ENCODE peak calls at places on chromosome 11, in ten cellular contexts. Q is keratinocyte, W is uterus, C is heart left ventricle, V is bronchial epithelial cell, N is HFFc6, X is left ventricle myocardium inferior, E is adrenal gland, Z is PC-3, K is GM12865. J is an unnamed sample.

GRCh38 chr11:44028816-44029506 is 18.8 kb upstream of the ACCSL start:
- DNase-seq in Q (no peak), W (no peak), C (no peak), V (no peak), N (no peak), X (no peak), E (peak), Z (no peak), K (no peak), J (no peak)

GRCh38 chr11:75534291-75535038 is 8.7 kb upstream of the GDPD5 start:
- DNase-seq in Q (no peak), W (no peak), C (no peak), V (peak), N (no peak), X (no peak), E (no peak), Z (peak), K (no peak), J (no peak)

GRCh38 chr11:118641463-118642019 is 34.1 kb downstream of the PHLDB1 start:
- DNase-seq in Q (no peak), W (no peak), C (no peak), V (peak), N (no peak), X (no peak), E (peak), Z (peak), K (peak), J (peak)

GRCh38 chr11:59425131-59425530 is 1.1 kb downstream of the OR5A2 start:
- DNase-seq in Q (no peak), W (no peak), C (no peak), V (no peak), N (no peak), X (no peak), E (no peak), Z (no peak), K (no peak), J (no peak)

GRCh38 chr11:12664410-12664809 is 9.8 kb upstream of the TEAD1 start:
- DNase-seq in Q (no peak), W (no peak), C (no peak), V (no peak), N (no peak), X (no peak), E (no peak), Z (no peak), K (no peak), J (no peak)

GRCh38 chr11:7651140-7651551 is 22.2 kb downstream of the CYB5R2 start:
- DNase-seq in Q (no peak), W (no peak), C (no peak), V (no peak), N (peak), X (no peak), E (no peak), Z (peak), K (no peak), J (no peak)

GRCh38 chr11:85307381-85307780 is 319.8 kb downstream of the DLG2 start:
- DNase-seq in Q (no peak), W (no peak), C (no peak), V (no peak), N (no peak), X (no peak), E (no peak), Z (peak), K (no peak), J (no peak)

GRCh38 chr11:96307748-96308133 is 35.3 kb downstream of the MAML2 start:
- DNase-seq in Q (peak), W (no peak), C (no peak), V (peak), N (peak), X (no peak), E (no peak), Z (peak), K (no peak), J (peak)

GRCh38 chr11:4479676-4480075 is 2.8 kb upstream of the OR52K1 start:
- DNase-seq in Q (no peak), W (no peak), C (no peak), V (peak), N (no peak), X (no peak), E (no peak), Z (peak), K (no peak), J (no peak)

GRCh38 chr11:504053-504993 is 2.7 kb downstream of the RNH1 start:
- DNase-seq in Q (no peak), W (peak), C (no peak), V (peak), N (no peak), X (peak), E (no peak), Z (no peak), K (peak), J (peak)

GRCh38 chr11:24623121-24623520 is 126.3 kb downstream of the LUZP2 start:
- DNase-seq in Q (no peak), W (no peak), C (no peak), V (no peak), N (no peak), X (no peak), E (no peak), Z (no peak), K (no peak), J (no peak)

GRCh38 chr11:67275606-67276409 is 9.5 kb downstream of the GRK2 start:
- DNase-seq in Q (no peak), W (no peak), C (no peak), V (no peak), N (no peak), X (no peak), E (no peak), Z (no peak), K (no peak), J (no peak)

GRCh38 chr11:118263109-118263508 is 988 bp downstream of the MPZL2 start:
- DNase-seq in Q (no peak), W (no peak), C (no peak), V (peak), N (no peak), X (no peak), E (no peak), Z (no peak), K (no peak), J (no peak)

GRCh38 chr11:86548278-86548917 is 124.0 kb downstream of the ME3 start:
- DNase-seq in Q (no peak), W (no peak), C (no peak), V (peak), N (peak), X (no peak), E (peak), Z (no peak), K (no peak), J (no peak)

GRCh38 chr11:48104562-48104924 is 112.1 kb upstream of the OR4B1 start:
- DNase-seq in Q (no peak), W (no peak), C (no peak), V (no peak), N (no peak), X (no peak), E (no peak), Z (no peak), K (no peak), J (no peak)

GRCh38 chr11:47394322-47395224 is 13.8 kb upstream of the SLC39A13 start:
- DNase-seq in Q (no peak), W (no peak), C (peak), V (no peak), N (no peak), X (peak), E (peak), Z (no peak), K (peak), J (no peak)

GRCh38 chr11:134818531-134818930 is 406.5 kb upstream of the B3GAT1 start:
- DNase-seq in Q (peak), W (no peak), C (no peak), V (peak), N (no peak), X (no peak), E (no peak), Z (peak), K (no peak), J (peak)

GRCh38 chr11:134821422-134821821 is 409.4 kb upstream of the B3GAT1 start:
- DNase-seq in Q (no peak), W (no peak), C (no peak), V (no peak), N (no peak), X (no peak), E (no peak), Z (no peak), K (no peak), J (no peak)

GRCh38 chr11:134822930-134823329 is 410.9 kb upstream of the B3GAT1 start:
- DNase-seq in Q (no peak), W (no peak), C (no peak), V (no peak), N (no peak), X (no peak), E (no peak), Z (no peak), K (no peak), J (no peak)

GRCh38 chr11:134815404-134815803 is 403.4 kb upstream of the B3GAT1 start:
- DNase-seq in Q (no peak), W (no peak), C (no peak), V (peak), N (no peak), X (no peak), E (no peak), Z (peak), K (no peak), J (no peak)

DNA sequence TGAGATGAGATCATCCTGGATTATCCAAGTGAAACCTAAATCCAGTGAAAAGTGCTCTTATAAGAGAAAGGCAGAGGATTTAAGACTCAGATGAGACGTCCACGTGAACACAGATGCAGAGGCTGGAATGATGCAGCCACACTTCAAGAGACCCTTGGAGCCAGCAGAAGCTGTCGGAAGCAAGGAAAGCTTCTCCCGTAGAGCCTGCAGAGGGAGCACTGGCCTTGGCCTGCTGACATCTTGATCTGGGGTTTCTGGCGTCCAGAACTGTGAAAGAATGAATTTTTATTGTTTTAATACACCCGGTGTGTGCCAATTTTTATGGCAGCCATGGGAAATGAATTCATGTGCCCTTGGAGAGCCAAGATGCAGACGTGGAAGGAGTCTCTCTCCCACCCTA is 407.0 kb upstream of the B3GAT1 start:
- DNase-seq in Q (no peak), W (no peak), C (no peak), V (no peak), N (no peak), X (no peak), E (no peak), Z (no peak), K (no peak), J (no peak)
- TF ChIP-seq CTCF in Q (no peak), W (no peak), C (no peak), V (no peak), N (no peak), X (peak), E (no peak), Z (peak), K (peak), J (peak)

GRCh38 chr11:19711911-19712280 is 741 bp upstream of the NAV2 start:
- DNase-seq in Q (no peak), W (peak), C (no peak), V (peak), N (no peak), X (no peak), E (no peak), Z (no peak), K (peak), J (no peak)
- TF ChIP-seq CTCF in Q (no peak), W (no peak), C (no peak), V (no peak), N (no peak), X (no peak), E (no peak), Z (no peak), K (no peak), J (no peak)

DNA sequence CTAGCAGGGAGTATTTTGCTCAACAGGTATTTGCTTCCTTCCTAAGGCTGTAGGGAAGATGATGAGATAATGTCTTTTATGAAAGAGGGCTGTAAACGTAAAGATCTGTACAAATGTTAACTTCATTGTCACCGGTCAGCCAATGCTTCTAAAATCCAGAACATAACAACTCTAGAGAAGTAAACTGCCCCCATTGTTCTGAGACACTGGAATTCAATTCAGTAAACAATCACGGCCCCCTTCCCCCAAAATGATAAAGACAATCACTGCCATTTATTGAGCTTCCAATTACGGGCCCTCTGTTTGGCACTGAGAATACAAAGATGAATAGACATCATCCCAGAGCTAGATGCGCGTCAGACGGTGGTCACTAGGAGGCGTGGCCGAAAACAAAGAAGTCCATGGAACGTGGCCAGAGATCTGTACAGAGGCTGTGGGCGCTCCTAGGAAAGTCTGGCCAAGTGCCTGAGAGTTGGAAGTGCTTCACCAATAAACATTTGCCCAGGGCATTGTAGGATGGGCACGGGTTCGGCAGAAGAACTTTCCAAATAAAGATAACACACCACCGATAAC is 576 bp downstream of the TMEM258 start:
- DNase-seq in Q (no peak), W (peak), C (peak), V (peak), N (peak), X (peak), E (peak), Z (peak), K (peak), J (peak)
- TF ChIP-seq CTCF in Q (no peak), W (no peak), C (no peak), V (no peak), N (peak), X (no peak), E (no peak), Z (no peak), K (no peak), J (peak)

GRCh38 chr11:2890466-2891241 is 5.1 kb upstream of the CDKN1C start:
- DNase-seq in Q (no peak), W (peak), C (peak), V (no peak), N (no peak), X (peak), E (peak), Z (peak), K (no peak), J (peak)

GRCh38 chr11:2892215-2893020 is 6.8 kb upstream of the CDKN1C start:
- DNase-seq in Q (no peak), W (peak), C (peak), V (no peak), N (peak), X (peak), E (no peak), Z (peak), K (peak), J (peak)

GRCh38 chr11:2889399-2890273 is 4.1 kb upstream of the CDKN1C start:
- DNase-seq in Q (no peak), W (no peak), C (no peak), V (no peak), N (no peak), X (no peak), E (no peak), Z (no peak), K (no peak), J (no peak)

GRCh38 chr11:2891901-2892214 is 6.3 kb upstream of the CDKN1C start:
- DNase-seq in Q (no peak), W (peak), C (peak), V (no peak), N (no peak), X (peak), E (no peak), Z (no peak), K (no peak), J (peak)

DNA sequence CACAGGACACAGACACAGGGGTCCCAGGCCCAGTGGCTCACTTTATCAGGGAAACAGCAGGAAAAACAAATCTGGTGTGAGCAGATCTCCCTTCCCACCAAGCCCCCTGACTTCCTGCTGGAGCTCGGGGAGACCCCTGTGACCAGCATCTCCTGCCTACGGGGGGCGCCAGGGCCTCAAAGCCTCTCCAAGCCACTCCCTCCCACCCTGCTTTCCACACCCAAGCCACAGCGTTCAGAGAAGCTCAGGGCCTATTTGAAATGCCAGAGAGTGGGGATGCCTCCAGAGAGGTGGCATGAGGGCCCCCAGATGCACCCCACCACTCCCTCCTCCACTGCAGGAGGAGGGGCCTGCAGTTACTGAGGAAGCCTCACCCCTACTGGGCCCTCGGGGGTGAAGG is 5.7 kb upstream of the CDKN1C start:
- DNase-seq in Q (no peak), W (no peak), C (no peak), V (no peak), N (no peak), X (no peak), E (no peak), Z (no peak), K (no peak), J (no peak)
- TF ChIP-seq CTCF in Q (no peak), W (no peak), C (no peak), V (no peak), N (no peak), X (no peak), E (no peak), Z (peak), K (no peak), J (no peak)

DNA sequence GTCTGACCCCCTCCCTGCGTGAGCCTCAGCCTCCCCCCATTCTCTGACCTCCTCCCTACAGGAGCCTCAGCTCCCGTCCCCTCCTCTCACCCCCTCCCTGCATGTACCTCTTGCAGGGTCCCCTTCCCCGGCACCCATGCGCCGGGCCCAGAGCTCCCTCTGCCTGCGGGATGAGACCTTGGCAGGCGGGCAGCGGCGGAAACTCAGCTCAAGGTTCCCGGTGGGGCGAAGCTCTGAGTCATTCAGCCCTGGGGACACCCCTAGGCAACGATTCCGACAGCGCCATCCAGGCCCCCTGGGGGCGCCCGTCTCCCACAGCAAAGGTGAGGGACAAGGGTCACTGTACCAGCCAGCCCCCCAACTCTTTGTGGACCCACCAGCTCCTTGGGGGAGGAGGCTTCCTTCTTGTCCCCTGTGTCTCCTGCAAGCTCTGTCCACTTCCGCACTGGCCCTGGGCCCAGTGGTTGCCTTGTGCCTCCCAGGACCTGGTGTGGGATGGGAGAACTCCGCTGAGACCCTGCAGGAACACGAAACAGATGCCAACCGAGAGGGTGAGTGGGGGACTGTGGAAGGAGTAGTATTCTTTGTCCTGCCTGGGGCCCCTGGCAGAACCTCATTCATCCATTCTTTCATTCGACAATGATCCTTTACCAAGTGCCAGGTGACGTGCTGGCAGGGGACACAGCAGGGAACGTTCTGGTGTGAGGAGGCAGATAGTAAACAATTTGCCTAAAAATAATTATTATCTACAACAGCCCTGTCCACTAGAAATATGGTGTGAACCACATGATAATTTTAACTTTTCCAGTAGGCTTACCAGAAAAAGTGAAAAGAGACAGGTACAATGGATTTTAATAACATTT is 3.7 kb upstream of the RPS6KA4 start:
- DNase-seq in Q (no peak), W (peak), C (peak), V (peak), N (peak), X (peak), E (peak), Z (peak), K (peak), J (peak)
- TF ChIP-seq CTCF in Q (no peak), W (peak), C (peak), V (peak), N (peak), X (peak), E (peak), Z (peak), K (peak), J (peak)

DNA sequence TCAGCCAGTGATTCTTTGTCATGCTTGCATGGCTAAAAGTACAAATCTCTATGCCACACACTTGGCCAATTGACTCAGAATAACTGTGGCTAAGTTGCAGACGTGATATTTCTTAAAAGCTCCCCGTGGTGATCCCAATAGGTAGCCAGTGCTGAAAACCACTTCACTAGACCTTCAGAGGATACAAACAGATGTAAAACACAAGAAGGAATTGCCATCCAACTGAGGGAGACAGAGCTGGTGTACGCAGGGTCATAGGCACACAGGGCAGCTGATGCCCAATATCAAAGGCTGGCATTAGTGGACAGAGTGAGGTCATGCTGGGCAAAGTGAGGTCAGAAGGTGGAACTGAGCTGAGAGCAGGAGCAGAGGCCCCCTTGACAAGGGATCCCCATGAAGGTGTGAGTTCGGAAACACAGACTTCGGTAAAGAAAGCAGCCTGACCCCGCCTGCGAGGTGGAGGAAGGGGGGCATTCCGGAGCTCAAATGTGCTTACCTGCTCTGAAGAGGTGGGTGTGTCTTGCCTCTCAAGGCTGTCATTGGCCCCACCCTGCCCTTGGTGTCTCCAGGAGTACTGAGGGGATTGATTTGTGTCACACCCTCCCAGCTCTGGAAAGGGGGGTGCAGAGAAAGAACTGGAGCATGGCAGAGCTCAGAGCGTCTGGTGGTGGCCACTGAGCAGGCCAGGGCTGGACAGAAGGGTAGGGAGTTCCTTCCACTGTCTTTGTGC is 344.9 kb upstream of the B3GAT1 start:
- DNase-seq in Q (no peak), W (no peak), C (no peak), V (no peak), N (no peak), X (no peak), E (no peak), Z (no peak), K (no peak), J (no peak)
- TF ChIP-seq CTCF in Q (no peak), W (no peak), C (no peak), V (no peak), N (no peak), X (no peak), E (no peak), Z (no peak), K (no peak), J (no peak)

DNA sequence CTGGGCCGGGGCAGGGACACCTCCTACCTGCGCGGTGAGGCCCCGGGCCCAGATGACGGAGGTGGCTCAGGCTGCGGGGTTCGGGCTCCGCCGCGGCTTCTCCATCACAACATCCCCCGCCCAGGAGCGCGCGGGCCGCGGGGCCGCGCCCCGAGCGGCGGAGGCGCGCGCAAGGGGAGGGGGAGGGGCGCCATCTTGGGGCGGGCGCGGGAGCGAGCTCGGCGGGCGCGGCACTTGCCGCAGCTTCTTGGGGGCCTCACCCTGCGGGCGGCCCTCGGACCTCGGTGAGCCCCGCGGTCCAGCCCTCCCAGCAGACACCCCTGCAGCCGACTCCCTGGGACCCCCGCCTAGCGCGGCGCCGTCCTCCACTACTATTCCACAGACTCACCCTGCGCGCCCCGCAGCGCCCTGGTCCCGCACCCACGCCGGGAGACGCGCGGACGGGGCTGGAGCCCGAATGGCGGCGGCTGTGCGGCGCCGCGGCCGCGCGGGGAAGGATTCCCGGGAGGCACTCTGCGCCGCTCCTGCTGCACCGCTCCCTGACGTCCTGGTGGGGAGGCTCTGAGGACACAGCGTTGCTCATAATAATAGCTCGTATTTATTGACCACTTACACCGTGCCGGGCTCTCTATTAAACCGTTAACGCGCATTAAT is at the start of gene APBB1:
- DNase-seq in Q (no peak), W (peak), C (peak), V (no peak), N (peak), X (peak), E (peak), Z (peak), K (peak), J (peak)
- TF ChIP-seq CTCF in Q (peak), W (peak), C (no peak), V (no peak), N (no peak), X (peak), E (no peak), Z (peak), K (no peak), J (no peak)

J was measured in hepatocyte.